ENCODE peak calls at places on chromosomes 7 and 10, in ten cellular contexts. W, H, O, F, L, B, M, T, S and Y are unnamed samples.

GRCh38 chr10:21732067-21732772 is 198.2 kb downstream of the MLLT10 start:
- DNase-seq in F (no peak), W (peak; percentile 69), T (peak; percentile 30), L (peak; percentile 60), O (peak; percentile 48), S (no peak), M (peak; percentile 84), B (peak; percentile 91), H (peak; percentile 45), Y (peak; percentile 12)

GRCh38 chr10:29119374-29119773 is 169.5 kb upstream of the LYZL1 start:
- DNase-seq in O (no peak), F (no peak), M (peak; percentile 82), H (peak; percentile 30), S (no peak), B (no peak), T (peak; percentile 14), L (peak; percentile 27), W (no peak), Y (no peak)

GRCh38 chr7:21828846-21829245 is 116.9 kb downstream of the CDCA7L start:
- DNase-seq in O (no peak), H (no peak), L (no peak), M (peak; percentile 64), F (no peak), T (no peak), S (no peak), B (no peak), W (no peak), Y (no peak)

GRCh38 chr7:46015107-46015868 is 94.2 kb upstream of the IGFBP3 start:
- DNase-seq in H (no peak), B (no peak), T (no peak), O (no peak), F (no peak), M (peak; percentile 55), L (no peak), W (peak; percentile 50), S (no peak), Y (no peak)

GRCh38 chr7:7761974-7762769 is 43.8 kb upstream of the RPA3 start:
- DNase-seq in T (peak; percentile 24), S (no peak), O (peak; percentile 21), F (no peak), M (no peak), L (no peak), H (peak; percentile 60), B (peak; percentile 65), W (peak; percentile 32), Y (no peak)

GRCh38 chr7:151936207-151936606 is 20.0 kb upstream of the GALNTL5 start:
- DNase-seq in F (no peak), M (no peak), B (no peak), O (no peak), L (no peak), S (no peak), T (no peak), W (no peak), H (no peak), Y (no peak)

GRCh38 chr7:2074694-2075093 is 158.1 kb downstream of the MAD1L1 start:
- DNase-seq in L (no peak), B (no peak), T (no peak), W (no peak), M (no peak), H (no peak), O (no peak), S (no peak), F (no peak), Y (no peak)

GRCh38 chr7:70586822-70587221 is 545.1 kb upstream of the GALNT17 start:
- DNase-seq in L (no peak), M (no peak), W (peak; percentile 48), B (no peak), F (no peak), H (no peak), T (no peak), O (no peak), S (no peak), Y (no peak)

GRCh38 chr7:67022501-67022900 is 25.9 kb downstream of the TYW1 start:
- DNase-seq in M (no peak), T (no peak), H (no peak), O (no peak), B (peak; percentile 45), L (no peak), S (peak; percentile 33), W (no peak), F (no peak), Y (no peak)

GRCh38 chr7:20113423-20114027 is 103.7 kb downstream of the MACC1 start:
- DNase-seq in T (no peak), M (no peak), W (no peak), H (no peak), S (no peak), F (no peak), L (no peak), O (no peak), B (no peak), Y (no peak)

GRCh38 chr10:47418321-47418720 is 34.2 kb upstream of the ZNF488 start:
- DNase-seq in S (no peak), W (no peak), M (no peak), H (no peak), T (no peak), B (no peak), F (no peak), O (no peak), L (no peak), Y (no peak)

GRCh38 chr10:12811725-12812310 is 189.7 kb downstream of the CCDC3 start:
- DNase-seq in S (no peak), L (no peak), T (no peak), O (no peak), B (no peak), M (no peak), W (peak; percentile 14), H (no peak), F (no peak), Y (no peak)

GRCh38 chr7:155767562-155768437 is 44.5 kb downstream of the SHH start:
- DNase-seq in M (no peak), T (no peak), L (no peak), W (no peak), F (no peak), B (no peak), H (no peak), O (no peak), S (no peak), Y (no peak)

GRCh38 chr10:14954001-14954770 is at the start of gene DCLRE1C:
- DNase-seq in H (peak; percentile 89), M (peak; percentile 94), F (peak; percentile 85), W (peak; percentile 91), S (peak; percentile 88), L (peak; percentile 84), O (peak; percentile 93), B (peak; percentile 96), T (peak; percentile 88), Y (peak; percentile 85)

GRCh38 chr10:27197980-27198645 is 42.5 kb downstream of the ACBD5 start:
- DNase-seq in O (no peak), B (no peak), L (no peak), S (no peak), F (no peak), M (no peak), W (no peak), T (no peak), H (no peak), Y (no peak)

GRCh38 chr7:140506788-140507464 is 27.6 kb upstream of the MKRN1 start:
- DNase-seq in H (peak; percentile 42), L (peak; percentile 64), T (no peak), F (no peak), M (peak; percentile 67), B (peak; percentile 66), O (no peak), W (peak; percentile 65), S (no peak), Y (no peak)

GRCh38 chr7:1290262-1291039 is 57.8 kb downstream of the UNCX start:
- DNase-seq in L (no peak), H (no peak), S (no peak), O (no peak), F (peak; percentile 52), T (no peak), W (peak; percentile 16), M (peak; percentile 67), B (peak; percentile 68), Y (no peak)

GRCh38 chr10:60206735-60207134 is 182.9 kb downstream of the ANK3 start:
- DNase-seq in B (peak; percentile 56), T (no peak), F (no peak), H (peak; percentile 26), M (no peak), W (peak; percentile 51), L (peak; percentile 32), S (no peak), O (no peak), Y (no peak)

GRCh38 chr10:1061930-1062769 is 6.0 kb downstream of the WDR37 start:
- DNase-seq in S (no peak), B (no peak), F (no peak), T (no peak), M (no peak), H (peak; percentile 68), L (no peak), O (no peak), W (peak; percentile 88), Y (no peak)

GRCh38 chr7:155214328-155214986 is 83.2 kb upstream of the INSIG1 start:
- DNase-seq in H (no peak), S (no peak), W (no peak), T (no peak), M (no peak), O (no peak), L (no peak), F (no peak), B (peak; percentile 23), Y (no peak)